ENCODE peak calls at places on chromosomes 7 and 10, in four cellular contexts. J is CD4-positive, CD25-positive, alpha-beta regulatory T cell; P is A549; D is HCT116. R is an unnamed sample. For H3K4me1, the result is how much of the 10 kb centered on the place peaks cover.

GRCh38 chr7:31933481-31933880 is 136.7 kb downstream of the PDE1C start:
- DNase-seq in P (no peak), J (no peak), D (no peak), R (no peak)

GRCh38 chr7:106819546-106819945 is 45.5 kb upstream of the PIK3CG start:
- DNase-seq in J (no peak), P (no peak), D (no peak), R (no peak)

GRCh38 chr7:45872116-45873034 is 507 bp downstream of the CCDC201 start:
- DNase-seq in P (no peak), D (no peak), J (no peak), R (no peak)

GRCh38 chr7:27351786-27352185 is 109.2 kb downstream of the EVX1 start:
- DNase-seq in J (no peak), D (no peak), P (no peak), R (no peak)

GRCh38 chr7:101390901-101391301 is 28.2 kb downstream of the COL26A1 start:
- DNase-seq in J (peak), P (no peak), D (no peak), R (no peak)

GRCh38 chr7:141288626-141289025 is 214.8 kb downstream of the TMEM178B start:
- DNase-seq in D (no peak), J (no peak), P (no peak), R (no peak)

GRCh38 chr7:81159402-81159801 is 240.6 kb upstream of the SEMA3C start:
- DNase-seq in D (peak), P (peak), J (no peak), R (no peak)

GRCh38 chr7:154879629-154880028 is 123.3 kb downstream of the PAXIP1 start:
- DNase-seq in P (no peak), J (no peak), D (no peak), R (no peak)

GRCh38 chr10:8073696-8074416 is 19.4 kb downstream of the GATA3 start:
- DNase-seq in P (no peak), J (no peak), D (no peak), R (no peak)

GRCh38 chr7:100157334-100158228 is 942 bp downstream of the TRAPPC14 start:
- DNase-seq in P (no peak), D (no peak), J (no peak), R (no peak)

GRCh38 chr10:3813986-3814831 is 29.2 kb upstream of the KLF6 start:
- DNase-seq in D (no peak), P (no peak), J (no peak), R (no peak)

GRCh38 chr7:73967832-73968295 is 60.1 kb upstream of the ELN start:
- DNase-seq in J (no peak), P (no peak), D (no peak), R (no peak)

GRCh38 chr10:90849956-90850749 is 7.7 kb downstream of the HTR7 start:
- DNase-seq in D (no peak), P (no peak), J (no peak), R (no peak)

GRCh38 chr7:95723583-95724180 is 48.7 kb upstream of the DYNC1I1 start:
- DNase-seq in P (peak), D (peak), J (peak), R (no peak)

GRCh38 chr10:35216303-35216905 is 89.8 kb downstream of the CREM start:
- DNase-seq in J (no peak), P (no peak), D (no peak), R (no peak)

GRCh38 chr10:62352356-62352963 is 21.7 kb upstream of the ZNF365 start:
- DNase-seq in D (no peak), J (no peak), P (no peak), R (no peak)

GRCh38 chr10:12419279-12419847 is 70.0 kb downstream of the CAMK1D start:
- DNase-seq in J (peak), D (peak), P (no peak), R (peak)

GRCh38 chr10:48266528-48266927 is 8.0 kb downstream of the FRMPD2 start:
- DNase-seq in D (no peak), P (no peak), J (no peak), R (no peak)

GRCh38 chr7:118590107-118590506 is 365.6 kb downstream of the ANKRD7 start:
- DNase-seq in P (no peak), D (peak), J (peak), R (no peak)

GRCh38 chr10:59285848-59286247 is 76.5 kb downstream of the FAM13C start:
- DNase-seq in P (no peak), D (no peak), J (no peak), R (no peak)

GRCh38 chr10:124403548-124403947 is 15.2 kb downstream of the OAT start:
- DNase-seq in J (peak), P (peak), D (peak), R (peak)

GRCh38 chr10:34906021-34906965 is 91.2 kb upstream of the PARD3 start:
- DNase-seq in P (no peak), J (no peak), D (no peak), R (no peak)

DNA sequence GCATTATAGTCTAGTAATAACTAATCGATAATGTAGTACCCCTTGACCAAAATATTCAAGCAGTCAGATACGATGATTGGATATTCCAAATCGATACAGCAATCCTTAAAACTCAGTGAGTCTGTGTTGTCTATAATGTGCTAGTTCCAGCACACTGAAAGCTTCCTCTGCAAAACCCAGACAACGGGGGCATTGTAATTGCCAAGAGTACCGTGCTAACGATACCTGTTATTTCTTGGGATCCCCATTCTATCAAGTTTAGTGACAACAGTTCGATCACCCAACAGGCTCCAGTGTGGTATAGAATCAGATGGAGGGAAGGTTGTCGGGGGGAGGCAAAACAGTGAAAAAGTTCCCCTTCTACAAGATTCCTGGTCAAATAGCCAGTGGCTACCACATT is 865 bp downstream of the ZNF438 start:
- DNase-seq in J (no peak), D (no peak), P (no peak), R (no peak)
- H3K27ac ChIP-seq in J (peak), D (peak), P (peak), R (peak)

GRCh38 chr10:116836087-116836486 is 13.2 kb upstream of the ENO4 start:
- DNase-seq in D (no peak), P (no peak), J (no peak), R (no peak)

GRCh38 chr10:116838143-116838725 is 11.1 kb upstream of the ENO4 start:
- DNase-seq in D (no peak), P (no peak), J (no peak), R (no peak)

GRCh38 chr10:116835658-116836057 is 13.6 kb upstream of the ENO4 start:
- DNase-seq in P (no peak), D (no peak), J (no peak), R (no peak)

GRCh38 chr10:116833986-116834760 is 15.1 kb upstream of the ENO4 start:
- DNase-seq in J (no peak), D (no peak), P (no peak), R (no peak)

DNA sequence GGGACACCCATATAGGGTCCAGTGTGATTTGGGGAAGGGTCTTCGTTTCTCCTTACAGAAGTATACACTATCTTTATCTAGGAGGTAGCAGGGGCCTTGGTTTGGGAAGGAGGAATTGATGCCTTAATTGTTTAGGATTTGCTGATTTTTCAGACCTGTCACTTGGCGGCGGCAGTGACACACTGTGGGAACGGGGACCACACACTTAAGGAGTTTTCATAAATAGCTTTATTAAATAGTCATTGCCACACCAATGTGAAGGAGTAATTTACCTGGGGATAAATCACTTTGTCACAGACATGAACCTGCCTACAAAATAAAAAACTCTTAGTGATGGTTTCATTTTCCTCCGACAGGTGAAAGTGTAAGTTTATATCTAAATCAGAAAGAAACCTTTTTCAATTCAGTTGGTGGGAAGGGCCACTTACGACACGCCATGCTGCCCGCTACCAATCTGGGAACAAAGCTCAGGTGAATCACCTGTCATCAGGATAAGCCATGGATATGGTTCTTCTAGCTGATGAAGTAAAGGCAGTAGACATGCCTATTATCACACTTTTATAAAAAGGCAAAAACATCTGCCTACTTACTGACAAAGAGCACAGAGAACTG is 12.3 kb upstream of the ENO4 start:
- DNase-seq in D (no peak), J (no peak), P (no peak), R (no peak)
- H3K4me1 ChIP-seq in D (under half), J (under half), P (under half), R (under half)

GRCh38 chr10:71971769-71972555 is 7.8 kb downstream of the CHST3 start:
- DNase-seq in P (no peak), J (peak), D (no peak), R (no peak)

GRCh38 chr10:71971311-71971731 is 7.1 kb downstream of the CHST3 start:
- DNase-seq in J (no peak), D (no peak), P (no peak), R (no peak)

GRCh38 chr10:71969929-71970328 is 5.7 kb downstream of the CHST3 start:
- DNase-seq in P (no peak), D (no peak), J (no peak), R (no peak)

GRCh38 chr10:71970331-71970730 is 6.1 kb downstream of the CHST3 start:
- DNase-seq in J (no peak), D (no peak), P (peak), R (no peak)

GRCh38 chr10:71970869-71971268 is 6.7 kb downstream of the CHST3 start:
- DNase-seq in J (no peak), P (no peak), D (no peak), R (no peak)
- H3K27ac ChIP-seq in J (no peak), P (peak), D (no peak), R (no peak)

GRCh38 chr10:123013456-123014419 is 4.9 kb downstream of the ACADSB start:
- DNase-seq in D (no peak), P (no peak), J (no peak), R (no peak)

GRCh38 chr10:123009105-123009805 is 449 bp downstream of the ACADSB start:
- DNase-seq in D (no peak), J (peak), P (peak), R (no peak)

GRCh38 chr10:123011987-123012386 is 3.2 kb downstream of the ACADSB start:
- DNase-seq in D (no peak), P (no peak), J (no peak), R (no peak)

GRCh38 chr10:123007558-123008378 is 827 bp downstream of the IKZF5 start:
- DNase-seq in J (peak), P (peak), D (peak), R (peak)

GRCh38 chr10:123008379-123009104 is at the start of the genes ACADSB and IKZF5:
- DNase-seq in D (peak), J (peak), P (peak), R (peak)
- H3K4me1 ChIP-seq in D (under half), J (half or more), P (under half), R (half or more)

DNA sequence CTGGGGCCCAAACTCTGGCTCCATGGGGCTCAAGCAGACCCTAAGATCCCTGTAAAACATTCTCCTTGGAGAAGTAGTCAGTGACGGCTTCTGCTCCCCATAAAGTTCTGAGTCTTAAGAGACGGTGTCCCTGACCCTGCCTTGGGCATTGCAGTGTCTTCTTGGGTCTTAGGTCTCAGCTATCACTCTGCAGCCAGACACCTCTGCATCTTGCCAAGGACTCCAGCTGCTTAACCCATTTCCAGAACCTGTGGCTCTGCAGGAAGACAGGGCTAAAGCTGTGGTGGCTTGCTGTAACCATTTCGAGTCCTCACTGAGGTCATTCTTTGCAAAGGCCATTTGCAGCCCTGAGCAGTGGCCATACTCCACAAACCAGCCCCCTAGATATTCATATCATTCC is 337.1 kb upstream of the ZMIZ1 start:
- DNase-seq in P (no peak), J (no peak), D (no peak), R (no peak)
- H3K27ac ChIP-seq in P (no peak), J (no peak), D (no peak), R (no peak)

GRCh38 chr10:6170638-6171037 is 32.1 kb upstream of the PFKFB3 start:
- DNase-seq in D (no peak), J (no peak), P (no peak), R (no peak)
- H3K4me1 ChIP-seq in D (under half), J (under half), P (under half), R (half or more)

GRCh38 chr10:69376662-69377061 is 40.1 kb downstream of the TACR2 start:
- DNase-seq in P (no peak), J (no peak), D (no peak), R (no peak)
- H3K27ac ChIP-seq in P (no peak), J (no peak), D (no peak), R (no peak)

GRCh38 chr10:17984056-17984455 is 32.3 kb downstream of the SLC39A12 start:
- DNase-seq in P (no peak), D (peak), J (no peak), R (no peak)
- H3K4me1 ChIP-seq in P (under half), D (under half), J (under half), R (under half)

DNA sequence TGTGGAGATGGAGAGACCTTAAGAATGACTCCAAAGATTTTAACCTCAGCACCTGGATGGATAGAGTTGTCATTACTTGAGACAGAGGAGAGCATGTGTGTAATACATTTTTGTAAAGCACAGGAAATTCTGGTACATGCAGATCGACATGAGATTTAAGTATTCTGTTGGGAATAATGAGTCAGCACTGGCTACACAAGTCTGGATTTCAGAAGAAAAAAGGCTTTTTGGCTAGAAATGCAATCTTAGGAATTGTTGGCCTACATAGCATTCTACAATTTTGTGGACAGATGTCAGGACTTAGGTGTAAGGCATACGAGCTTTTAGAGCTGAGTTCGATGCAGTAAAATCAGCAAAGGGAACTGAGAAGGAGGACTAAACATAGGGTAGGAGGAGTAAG is 24.1 kb upstream of the ANKRD30A start:
- DNase-seq in P (no peak), J (no peak), D (no peak), R (no peak)
- H3K27ac ChIP-seq in P (peak), J (no peak), D (no peak), R (no peak)